ENCODE peak calls at places on chromosomes 11 and 22, in five cellular contexts. G, A, Y, V and S are unnamed samples.

GRCh38 chr11:70661763-70662501 is 263.6 kb downstream of the CTTN start:
- DNase-seq in G (no peak), A (no peak), Y (no peak), V (no peak), S (no peak)

GRCh38 chr11:18527512-18527911 is 770 bp upstream of the TSG101 start:
- DNase-seq in G (peak; percentile 16), A (no peak), Y (no peak), V (peak; percentile 44), S (no peak)

GRCh38 chr22:35367331-35367886 is 13.5 kb upstream of the HMOX1 start:
- DNase-seq in G (peak; percentile 66), A (no peak), Y (no peak), V (no peak), S (no peak)

GRCh38 chr11:65262381-65262680 is 569 bp downstream of the POLA2 start:
- DNase-seq in G (no peak), A (no peak), Y (no peak), V (no peak), S (no peak)

GRCh38 chr11:2651826-2652237 is 48.0 kb downstream of the KCNQ1OT1 start:
- DNase-seq in G (no peak), A (no peak), Y (no peak), V (no peak), S (no peak)

GRCh38 chr11:12087075-12087775 is 23.2 kb upstream of the MICAL2 start:
- DNase-seq in G (peak; percentile 57), A (peak; percentile 49), Y (no peak), V (no peak), S (no peak)

GRCh38 chr22:20569059-20570058 is 61.9 kb downstream of the MED15 start:
- DNase-seq in G (peak; percentile 80), A (peak; percentile 87), Y (peak; percentile 75), V (peak; percentile 87), S (peak; percentile 63)

GRCh38 chr11:116650052-116650451 is 122.7 kb downstream of the BUD13 start:
- DNase-seq in G (no peak), A (no peak), Y (no peak), V (no peak), S (no peak)

GRCh38 chr22:20566420-20567260 is 59.2 kb downstream of the MED15 start:
- DNase-seq in G (no peak), A (peak; percentile 84), Y (no peak), V (no peak), S (no peak)

GRCh38 chr11:64186205-64187165 is 514 bp downstream of the STIP1 start:
- DNase-seq in G (peak; percentile 43), A (peak; percentile 47), Y (no peak), V (no peak), S (no peak)

GRCh38 chr22:18933914-18934313 is 2.2 kb downstream of the PRODH start:
- DNase-seq in G (no peak), A (no peak), Y (no peak), V (no peak), S (no peak)

GRCh38 chr22:21025266-21025665 is 7.1 kb downstream of the SLC7A4 start:
- DNase-seq in G (no peak), A (peak; percentile 27), Y (no peak), V (no peak), S (no peak)

GRCh38 chr11:118632577-118633318 is 25.3 kb downstream of the PHLDB1 start:
- DNase-seq in G (no peak), A (no peak), Y (no peak), V (no peak), S (no peak)

GRCh38 chr11:132792341-132793140 is 739.8 kb downstream of the OPCML start:
- DNase-seq in G (no peak), A (no peak), Y (no peak), V (no peak), S (no peak)

GRCh38 chr22:38415561-38416321 is 39.3 kb downstream of the KCNJ4 start:
- DNase-seq in G (no peak), A (no peak), Y (peak; percentile 76), V (no peak), S (no peak)

GRCh38 chr22:49976439-49977175 is 16.0 kb downstream of the PIM3 start:
- DNase-seq in G (peak; percentile 68), A (no peak), Y (no peak), V (no peak), S (peak; percentile 27)

GRCh38 chr11:70212227-70212811 is 9.2 kb downstream of the FADD start:
- DNase-seq in G (no peak), A (no peak), Y (no peak), V (no peak), S (no peak)

GRCh38 chr11:32005786-32006406 is 85.0 kb upstream of the RCN1 start:
- DNase-seq in G (no peak), A (no peak), Y (no peak), V (no peak), S (no peak)

GRCh38 chr22:49367016-49367697 is 460.5 kb downstream of the BRD1 start:
- DNase-seq in G (no peak), A (no peak), Y (no peak), V (no peak), S (no peak)

GRCh38 chr22:38031491-38031890 is 25.7 kb upstream of the PICK1 start:
- DNase-seq in G (no peak), A (no peak), Y (no peak), V (no peak), S (no peak)

GRCh38 chr11:57649826-57650738 is at the start of gene YPEL4:
- DNase-seq in G (no peak), A (peak; percentile 73), Y (no peak), V (peak; percentile 79), S (no peak)

GRCh38 chr11:100876826-100877545 is 189.9 kb downstream of the ARHGAP42 start:
- DNase-seq in G (peak; percentile 16), A (no peak), Y (no peak), V (no peak), S (no peak)

GRCh38 chr22:40067639-40068038 is 72.9 kb downstream of the FAM83F start:
- DNase-seq in G (no peak), A (no peak), Y (no peak), V (no peak), S (no peak)

GRCh38 chr11:10930961-10931760 is 73.3 kb upstream of the ZBED5 start:
- DNase-seq in G (no peak), A (peak; percentile 37), Y (peak; percentile 78), V (peak; percentile 74), S (peak; percentile 20)

GRCh38 chr11:81373986-81374385 is 1359.7 kb downstream of the FAM181B start:
- DNase-seq in G (no peak), A (no peak), Y (no peak), V (no peak), S (no peak)

GRCh38 chr22:48237466-48237865 is 1475.0 kb downstream of the TBC1D22A start:
- DNase-seq in G (no peak), A (no peak), Y (no peak), V (no peak), S (no peak)

GRCh38 chr11:23789938-23790371 is 706.9 kb upstream of the LUZP2 start:
- DNase-seq in G (no peak), A (no peak), Y (no peak), V (no peak), S (no peak)

GRCh38 chr11:117072517-117073218 is 25.6 kb downstream of the SIK3 start:
- DNase-seq in G (peak; percentile 44), A (no peak), Y (no peak), V (peak; percentile 71), S (no peak)

GRCh38 chr11:44258839-44259420 is 51.0 kb downstream of the ALX4 start:
- DNase-seq in G (no peak), A (no peak), Y (no peak), V (no peak), S (no peak)

DNA sequence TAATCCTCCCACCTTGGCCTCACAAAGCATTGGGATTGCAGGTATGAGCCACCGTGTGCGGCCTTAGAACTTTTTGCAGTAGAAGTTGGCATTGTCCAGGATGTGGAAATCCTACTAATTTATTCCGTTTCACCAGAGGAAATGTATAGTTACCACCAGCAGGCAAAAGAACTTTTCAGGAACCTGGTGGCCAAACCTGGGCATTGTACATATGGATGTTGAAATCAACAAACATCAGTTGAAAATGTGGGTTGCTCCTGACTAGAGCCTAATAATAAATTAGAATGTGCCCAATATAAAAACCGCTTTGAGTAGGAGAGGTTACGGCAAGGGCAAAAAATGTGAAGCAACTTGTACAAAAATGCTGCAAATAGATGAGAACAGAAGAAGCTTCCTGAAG is 40.7 kb upstream of the XBP1 start:
- DNase-seq in G (no peak), A (no peak), Y (no peak), V (no peak), S (no peak)
- TF ChIP-seq CTCF in G (no peak), A (no peak), Y (no peak), V (no peak), S (no peak)

GRCh38 chr11:119730789-119731386 is 1.9 kb upstream of the NECTIN1 start:
- DNase-seq in G (no peak), A (no peak), Y (no peak), V (no peak), S (no peak)
- H3K4me3 ChIP-seq in G (no peak overlapping the region), A (no peak overlapping the region), Y (no peak overlapping the region), V (no peak overlapping the region), S (no peak overlapping the region)

DNA sequence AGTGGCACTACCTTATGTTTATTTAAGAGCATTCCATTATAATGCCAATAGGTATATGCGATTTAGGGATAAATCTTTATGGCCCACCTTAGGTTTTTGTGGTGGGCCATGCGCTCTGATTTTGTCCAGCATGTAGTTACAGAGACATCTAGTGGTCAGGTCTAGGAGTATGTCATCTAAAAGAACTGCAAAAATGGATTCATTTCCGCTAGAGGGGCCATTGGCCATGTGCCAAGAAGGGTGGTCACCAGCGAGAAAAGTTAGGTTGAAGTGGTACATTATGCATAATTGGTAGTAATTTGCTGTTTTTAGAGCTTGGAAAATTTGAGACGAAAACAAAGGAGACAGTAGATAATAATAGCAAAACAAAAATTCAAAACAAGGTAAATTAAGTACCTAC is 27.7 kb downstream of the LRRC4C start:
- DNase-seq in G (peak; percentile 31), A (no peak), Y (no peak), V (no peak), S (no peak)
- TF ChIP-seq CTCF in G (peak; percentile 43), A (no peak), Y (peak; percentile 55), V (no peak), S (peak; percentile 69)

GRCh38 chr22:23519442-23520177 is 60.5 kb downstream of the IGLL1 start:
- DNase-seq in G (no peak), A (no peak), Y (no peak), V (no peak), S (no peak)

GRCh38 chr22:23518381-23519187 is 61.5 kb downstream of the IGLL1 start:
- DNase-seq in G (no peak), A (no peak), Y (no peak), V (no peak), S (no peak)

GRCh38 chr22:23520875-23521441 is 59.1 kb downstream of the IGLL1 start:
- DNase-seq in G (no peak), A (no peak), Y (no peak), V (peak; percentile 15), S (no peak)

GRCh38 chr22:23516304-23516703 is 63.8 kb downstream of the IGLL1 start:
- DNase-seq in G (no peak), A (no peak), Y (no peak), V (no peak), S (no peak)

DNA sequence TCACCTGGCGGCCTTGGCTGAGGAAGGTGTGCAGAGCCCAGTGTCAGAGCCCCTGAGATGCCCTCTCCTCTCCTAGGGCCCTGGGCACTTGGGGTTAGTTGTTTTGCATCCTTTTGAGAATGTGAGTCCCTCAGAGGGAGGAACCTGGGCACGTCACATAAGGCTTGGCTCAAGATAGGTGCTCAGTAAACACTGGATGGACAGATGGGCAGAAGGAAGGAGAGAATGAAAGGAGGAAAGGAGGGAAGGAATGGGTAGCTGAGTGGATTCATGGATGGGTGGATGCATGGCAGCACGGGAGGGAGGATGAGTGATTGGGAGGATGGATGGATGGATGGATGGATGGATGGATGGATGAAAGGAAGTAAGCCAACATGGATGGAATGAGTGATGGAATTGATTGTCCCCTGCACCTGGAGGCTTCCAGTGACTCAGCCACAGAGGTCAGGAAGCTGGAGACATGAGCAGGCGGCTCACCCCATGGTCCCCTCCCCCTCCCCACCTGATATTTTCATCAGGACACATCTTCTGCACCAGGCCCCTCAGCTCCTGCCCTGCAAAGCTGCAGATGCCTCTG is 62.2 kb downstream of the IGLL1 start:
- DNase-seq in G (no peak), A (no peak), Y (no peak), V (no peak), S (no peak)
- H3K4me3 ChIP-seq in G (no peak overlapping the region), A (no peak overlapping the region), Y (no peak overlapping the region), V (no peak overlapping the region), S (no peak overlapping the region)